ENCODE peak calls at places on chromosomes 3 and 15, in four cellular contexts. One of them, this sample, is unnamed.

GRCh38 chr3:66722675-66723074 is 221.9 kb upstream of the LRIG1 start:
- DNase-seq in CD4-positive, alpha-beta memory T cell: no peak
- DNase-seq in tibial artery: peak; percentile 80
- DNase-seq in GM23338: no peak
- DNase-seq in this sample: no peak

GRCh38 chr3:173502983-173503568 is 105.5 kb downstream of the NLGN1 start:
- DNase-seq in CD4-positive, alpha-beta memory T cell: no peak
- DNase-seq in tibial artery: no peak
- DNase-seq in GM23338: no peak
- DNase-seq in this sample: no peak

GRCh38 chr3:154795046-154795445 is 285.1 kb upstream of the MME start:
- DNase-seq in CD4-positive, alpha-beta memory T cell: no peak
- DNase-seq in tibial artery: no peak
- DNase-seq in GM23338: peak; percentile 11
- DNase-seq in this sample: no peak

GRCh38 chr3:156106721-156107373 is 13.5 kb upstream of the KCNAB1 start:
- DNase-seq in CD4-positive, alpha-beta memory T cell: no peak
- DNase-seq in tibial artery: no peak
- DNase-seq in GM23338: peak; percentile 55
- DNase-seq in this sample: no peak

GRCh38 chr3:62954579-62954978 is 79.4 kb upstream of the CADPS start:
- DNase-seq in CD4-positive, alpha-beta memory T cell: no peak
- DNase-seq in tibial artery: no peak
- DNase-seq in GM23338: no peak
- DNase-seq in this sample: no peak

GRCh38 chr3:43024183-43024865 is 45.2 kb downstream of the GASK1A start:
- DNase-seq in CD4-positive, alpha-beta memory T cell: peak; percentile 69
- DNase-seq in tibial artery: no peak
- DNase-seq in GM23338: no peak
- DNase-seq in this sample: peak; percentile 80

GRCh38 chr15:42490246-42490742 is 647 bp downstream of the ZNF106 start:
- DNase-seq in CD4-positive, alpha-beta memory T cell: peak; percentile 41
- DNase-seq in tibial artery: no peak
- DNase-seq in GM23338: no peak
- DNase-seq in this sample: no peak

GRCh38 chr15:52657338-52657737 is 21.9 kb downstream of the ATOSA start:
- DNase-seq in CD4-positive, alpha-beta memory T cell: no peak
- DNase-seq in tibial artery: no peak
- DNase-seq in GM23338: no peak
- DNase-seq in this sample: no peak

GRCh38 chr3:117622130-117622841 is 912.7 kb downstream of the TUSC7 start:
- DNase-seq in CD4-positive, alpha-beta memory T cell: no peak
- DNase-seq in tibial artery: no peak
- DNase-seq in GM23338: no peak
- DNase-seq in this sample: no peak

GRCh38 chr3:126113733-126114132 is 29.8 kb upstream of the SLC41A3 start:
- DNase-seq in CD4-positive, alpha-beta memory T cell: no peak
- DNase-seq in tibial artery: peak; percentile 37
- DNase-seq in GM23338: peak; percentile 58
- DNase-seq in this sample: no peak

GRCh38 chr3:161990036-161990435 is 493.4 kb downstream of the OTOL1 start:
- DNase-seq in CD4-positive, alpha-beta memory T cell: no peak
- DNase-seq in tibial artery: no peak
- DNase-seq in GM23338: no peak
- DNase-seq in this sample: no peak

GRCh38 chr15:40927497-40928346 is 1.4 kb upstream of the DLL4 start:
- DNase-seq in CD4-positive, alpha-beta memory T cell: peak; percentile 39
- DNase-seq in tibial artery: no peak
- DNase-seq in GM23338: peak; percentile 56
- DNase-seq in this sample: no peak

GRCh38 chr15:68052431-68052830 is 1.7 kb upstream of the PIAS1 start:
- DNase-seq in CD4-positive, alpha-beta memory T cell: no peak
- DNase-seq in tibial artery: no peak
- DNase-seq in GM23338: no peak
- DNase-seq in this sample: no peak

GRCh38 chr3:189588061-189588817 is 43.0 kb upstream of the TP63 start:
- DNase-seq in CD4-positive, alpha-beta memory T cell: no peak
- DNase-seq in tibial artery: no peak
- DNase-seq in GM23338: no peak
- DNase-seq in this sample: no peak

GRCh38 chr3:46702246-46703012 is 1.2 kb downstream of the TMIE start:
- DNase-seq in CD4-positive, alpha-beta memory T cell: no peak
- DNase-seq in tibial artery: no peak
- DNase-seq in GM23338: no peak
- DNase-seq in this sample: no peak

GRCh38 chr15:76169013-76169412 is 109.2 kb downstream of the TMEM266 start:
- DNase-seq in CD4-positive, alpha-beta memory T cell: no peak
- DNase-seq in tibial artery: no peak
- DNase-seq in GM23338: peak; percentile 64
- DNase-seq in this sample: no peak

GRCh38 chr3:186340211-186340610 is 21.8 kb downstream of the DGKG start:
- DNase-seq in CD4-positive, alpha-beta memory T cell: no peak
- DNase-seq in tibial artery: no peak
- DNase-seq in GM23338: no peak
- DNase-seq in this sample: no peak

GRCh38 chr3:135078283-135078682 is 283.2 kb downstream of the EPHB1 start:
- DNase-seq in CD4-positive, alpha-beta memory T cell: no peak
- DNase-seq in tibial artery: no peak
- DNase-seq in GM23338: peak; percentile 21
- DNase-seq in this sample: no peak

GRCh38 chr3:68787227-68787626 is 145.1 kb downstream of the TAFA4 start:
- DNase-seq in CD4-positive, alpha-beta memory T cell: no peak
- DNase-seq in tibial artery: no peak
- DNase-seq in GM23338: no peak
- DNase-seq in this sample: no peak

GRCh38 chr3:123329636-123330340 is 119.1 kb downstream of the ADCY5 start:
- DNase-seq in CD4-positive, alpha-beta memory T cell: no peak
- DNase-seq in tibial artery: peak; percentile 83
- DNase-seq in GM23338: no peak
- DNase-seq in this sample: no peak

GRCh38 chr3:169122407-169122806 is 541.1 kb downstream of the MECOM start:
- DNase-seq in CD4-positive, alpha-beta memory T cell: no peak
- DNase-seq in tibial artery: no peak
- DNase-seq in GM23338: no peak
- DNase-seq in this sample: no peak

GRCh38 chr3:137768361-137769320 is 4.5 kb downstream of the SOX14 start:
- DNase-seq in CD4-positive, alpha-beta memory T cell: no peak
- DNase-seq in tibial artery: no peak
- DNase-seq in GM23338: peak; percentile 74
- DNase-seq in this sample: no peak

GRCh38 chr15:63185206-63185605 is 4.2 kb upstream of the RAB8B start:
- DNase-seq in CD4-positive, alpha-beta memory T cell: no peak
- DNase-seq in tibial artery: no peak
- DNase-seq in GM23338: no peak
- DNase-seq in this sample: no peak

GRCh38 chr3:157906627-157907026 is 199.6 kb downstream of the SHOX2 start:
- DNase-seq in CD4-positive, alpha-beta memory T cell: no peak
- DNase-seq in tibial artery: no peak
- DNase-seq in GM23338: no peak
- DNase-seq in this sample: no peak

GRCh38 chr3:134373278-134373941 is 837 bp downstream of the AMOTL2 start:
- DNase-seq in CD4-positive, alpha-beta memory T cell: no peak
- DNase-seq in tibial artery: peak; percentile 92
- DNase-seq in GM23338: peak; percentile 99
- DNase-seq in this sample: no peak

GRCh38 chr3:184291738-184292445 is 7.1 kb upstream of the PSMD2 start:
- DNase-seq in CD4-positive, alpha-beta memory T cell: no peak
- DNase-seq in tibial artery: no peak
- DNase-seq in GM23338: no peak
- DNase-seq in this sample: no peak

GRCh38 chr3:101229681-101230080 is 90.7 kb downstream of the IMPG2 start:
- DNase-seq in CD4-positive, alpha-beta memory T cell: no peak
- DNase-seq in tibial artery: no peak
- DNase-seq in GM23338: no peak
- DNase-seq in this sample: no peak

GRCh38 chr3:151476344-151477018 is 15.6 kb upstream of the IGSF10 start:
- DNase-seq in CD4-positive, alpha-beta memory T cell: no peak
- DNase-seq in tibial artery: no peak
- DNase-seq in GM23338: peak; percentile 10
- DNase-seq in this sample: no peak

GRCh38 chr3:42078686-42079085 is 12.5 kb upstream of the TRAK1 start:
- DNase-seq in CD4-positive, alpha-beta memory T cell: no peak
- DNase-seq in tibial artery: no peak
- DNase-seq in GM23338: peak; percentile 78
- DNase-seq in this sample: no peak

GRCh38 chr3:155500429-155500828 is 206.9 kb upstream of the STRIT1 start:
- DNase-seq in CD4-positive, alpha-beta memory T cell: no peak
- DNase-seq in tibial artery: no peak
- DNase-seq in GM23338: no peak
- DNase-seq in this sample: no peak

GRCh38 chr3:129312671-129313414 is 34.2 kb downstream of the HMCES start:
- DNase-seq in CD4-positive, alpha-beta memory T cell: no peak
- DNase-seq in tibial artery: peak; percentile 67
- DNase-seq in GM23338: no peak
- DNase-seq in this sample: no peak

GRCh38 chr3:128420720-128421438 is 45.8 kb downstream of the DNAJB8 start:
- DNase-seq in CD4-positive, alpha-beta memory T cell: no peak
- DNase-seq in tibial artery: no peak
- DNase-seq in GM23338: no peak
- DNase-seq in this sample: no peak

GRCh38 chr3:70431906-70432305 is 119.5 kb upstream of the MDFIC2 start:
- DNase-seq in CD4-positive, alpha-beta memory T cell: no peak
- DNase-seq in tibial artery: no peak
- DNase-seq in GM23338: no peak
- DNase-seq in this sample: no peak

DNA sequence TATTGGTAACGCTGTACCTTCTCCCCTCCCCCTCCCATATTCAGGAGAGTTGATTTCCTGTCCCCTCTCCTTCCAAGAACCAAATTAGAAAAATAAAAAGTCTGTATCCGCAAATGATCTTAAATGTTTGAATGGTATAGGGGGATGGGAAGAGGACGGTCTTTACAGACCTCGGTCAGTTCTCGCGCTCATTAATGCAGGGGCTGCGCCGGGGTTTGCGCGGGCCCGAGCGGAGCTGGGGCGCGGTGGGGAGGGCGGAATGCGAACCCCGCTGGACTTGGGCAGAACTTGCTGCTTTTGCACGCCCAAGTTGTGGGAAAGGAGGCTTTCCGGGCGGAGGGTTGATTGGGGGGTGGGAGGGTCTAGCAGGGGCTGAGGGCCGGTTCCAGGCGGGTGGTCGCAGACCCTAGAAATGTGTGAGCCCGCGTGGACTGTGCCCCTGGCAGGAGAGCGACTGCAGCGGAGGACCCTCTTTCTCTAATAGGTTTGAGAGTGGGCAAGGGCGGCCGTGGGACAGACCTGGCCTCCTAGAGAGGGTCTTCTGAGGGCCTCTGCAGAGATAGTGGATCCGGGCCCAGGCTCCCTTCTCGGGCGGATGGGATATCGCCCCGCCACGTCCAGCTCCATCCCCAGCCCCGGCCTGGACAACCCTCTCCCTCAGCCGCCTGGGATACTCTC is 11.1 kb downstream of the NR2F2 start:
- DNase-seq in CD4-positive, alpha-beta memory T cell: no peak
- DNase-seq in tibial artery: peak; percentile 66
- DNase-seq in GM23338: peak; percentile 73
- DNase-seq in this sample: no peak
- H3K27me3 ChIP-seq in CD4-positive, alpha-beta memory T cell: peaks cover 20% of the 10 kb centered on the region
- H3K27me3 ChIP-seq in tibial artery: no peaks in the 10 kb centered on the region
- H3K27me3 ChIP-seq in GM23338: peaks cover 96% of the 10 kb centered on the region
- H3K27me3 ChIP-seq in this sample: peaks cover 30% of the 10 kb centered on the region

DNA sequence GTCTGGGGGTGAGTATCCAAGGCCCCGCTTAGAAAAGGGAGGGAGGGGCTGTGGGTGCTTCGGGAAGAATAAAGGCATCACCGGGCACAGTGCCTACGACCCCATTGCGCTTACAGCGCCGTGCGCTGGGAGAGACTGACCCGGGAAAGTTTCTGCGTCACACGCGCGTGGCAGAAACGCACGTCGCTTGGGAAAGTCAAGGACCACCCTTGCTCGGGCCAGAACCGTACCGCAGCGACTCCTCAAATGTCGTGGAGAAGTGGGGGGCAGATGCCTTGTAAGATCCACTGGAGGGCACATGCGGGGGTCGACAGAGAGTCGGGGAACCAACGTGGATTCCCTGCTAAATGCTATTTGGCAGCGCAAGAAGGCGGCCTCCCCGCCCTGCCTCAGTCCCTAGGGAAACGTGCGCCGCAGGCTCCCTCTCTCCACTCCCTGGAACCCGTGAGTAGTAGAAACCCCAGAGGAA is 2.4 kb downstream of the ADAMTS9 start:
- DNase-seq in CD4-positive, alpha-beta memory T cell: no peak
- DNase-seq in tibial artery: peak; percentile 92
- DNase-seq in GM23338: no peak
- DNase-seq in this sample: no peak
- H3K27me3 ChIP-seq in CD4-positive, alpha-beta memory T cell: peaks cover 4% of the 10 kb centered on the region
- H3K27me3 ChIP-seq in tibial artery: no peaks in the 10 kb centered on the region
- H3K27me3 ChIP-seq in GM23338: peaks cover 97% of the 10 kb centered on the region
- H3K27me3 ChIP-seq in this sample: no peaks in the 10 kb centered on the region

GRCh38 chr3:122190525-122190924 is 7.1 kb downstream of the CASR start:
- DNase-seq in CD4-positive, alpha-beta memory T cell: no peak
- DNase-seq in tibial artery: no peak
- DNase-seq in GM23338: no peak
- DNase-seq in this sample: no peak
- H3K27me3 ChIP-seq in CD4-positive, alpha-beta memory T cell: no peaks in the 10 kb centered on the region
- H3K27me3 ChIP-seq in tibial artery: no peaks in the 10 kb centered on the region
- H3K27me3 ChIP-seq in GM23338: peaks cover 19% of the 10 kb centered on the region
- H3K27me3 ChIP-seq in this sample: peaks cover 1% of the 10 kb centered on the region

DNA sequence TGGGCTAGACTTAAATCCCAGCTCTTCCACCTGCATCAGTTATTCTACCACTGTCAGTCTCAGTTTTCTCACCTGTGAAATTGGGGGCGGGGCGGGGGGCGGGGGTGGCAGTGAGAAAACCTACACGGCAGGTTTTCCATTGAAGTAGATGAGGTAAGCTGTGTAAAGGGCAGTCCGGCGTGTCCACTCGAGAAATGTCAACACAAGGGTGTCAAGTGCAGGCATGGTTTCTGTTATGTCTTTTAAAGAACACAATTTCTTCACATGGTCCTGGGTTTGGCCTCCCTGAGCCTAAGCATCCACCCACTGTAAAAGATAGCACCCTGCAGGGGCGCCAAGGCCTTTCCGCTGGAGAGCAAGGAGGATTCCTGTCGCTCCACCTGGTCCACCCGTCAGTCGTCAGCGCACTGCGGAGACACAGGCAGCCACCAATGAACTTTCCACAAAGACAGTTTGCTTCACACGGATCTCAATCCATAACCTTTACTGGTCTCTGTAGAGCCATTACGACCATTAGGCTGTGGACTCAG is 99.6 kb upstream of the FOXB1 start:
- DNase-seq in CD4-positive, alpha-beta memory T cell: no peak
- DNase-seq in tibial artery: no peak
- DNase-seq in GM23338: peak; percentile 59
- DNase-seq in this sample: no peak
- H3K27me3 ChIP-seq in CD4-positive, alpha-beta memory T cell: peaks cover 5% of the 10 kb centered on the region
- H3K27me3 ChIP-seq in tibial artery: no peaks in the 10 kb centered on the region
- H3K27me3 ChIP-seq in GM23338: no peaks in the 10 kb centered on the region
- H3K27me3 ChIP-seq in this sample: no peaks in the 10 kb centered on the region

This sample was measured in naive thymus-derived CD4-positive, alpha-beta T cell.